ENCODE peak calls at places on chromosomes 2 and 18, in four cellular contexts. F is transverse colon, S is heart left ventricle, I is A549. A is an unnamed sample.
A peak's percentile ranks its signal among the peaks of the same experiment; 100 is the strongest.

GRCh38 chr2:182503886-182504285 is 77.0 kb upstream of the PDE1A start:
- DNase-seq in I (no peak), S (no peak), F (no peak), A (no peak)

GRCh38 chr2:45345331-45346305 is 265.4 kb downstream of the SRBD1 start:
- DNase-seq in I (no peak), S (no peak), F (no peak), A (no peak)

GRCh38 chr18:31424383-31424988 is 23.1 kb upstream of the DSG3 start:
- DNase-seq in I (peak; percentile 42), S (no peak), F (peak; percentile 48), A (no peak)

GRCh38 chr2:64515075-64515474 is 9.1 kb upstream of the AFTPH start:
- DNase-seq in F (no peak), S (no peak), I (no peak), A (no peak)

GRCh38 chr2:37839991-37840390 is 85.1 kb upstream of the RMDN2 start:
- DNase-seq in S (no peak), F (no peak), I (no peak), A (no peak)

GRCh38 chr2:168181825-168182224 is 65.6 kb downstream of the STK39 start:
- DNase-seq in F (no peak), I (no peak), S (no peak), A (no peak)

GRCh38 chr2:121334581-121335293 is 49.7 kb upstream of the TFCP2L1 start:
- DNase-seq in I (no peak), S (no peak), F (no peak), A (peak; percentile 37)

GRCh38 chr2:42624047-42624446 is 55.6 kb downstream of the MTA3 start:
- DNase-seq in S (no peak), I (no peak), F (no peak), A (no peak)

GRCh38 chr2:105431367-105432088 is 32.7 kb upstream of the FHL2 start:
- DNase-seq in F (peak; percentile 36), I (no peak), S (peak; percentile 82), A (no peak)

GRCh38 chr2:217918220-217919024 is 84.4 kb downstream of the TNS1 start:
- DNase-seq in S (peak; percentile 65), F (no peak), I (no peak), A (no peak)

GRCh38 chr2:233056961-233057605 is 3.1 kb upstream of the INPP5D start:
- DNase-seq in S (no peak), F (no peak), I (no peak), A (no peak)

GRCh38 chr2:29196792-29197788 is 81.9 kb downstream of the CLIP4 start:
- DNase-seq in F (peak; percentile 75), S (peak; percentile 59), I (peak; percentile 79), A (peak; percentile 80)

GRCh38 chr2:217902281-217903141 is 100.3 kb downstream of the TNS1 start:
- DNase-seq in I (peak; percentile 87), F (peak; percentile 72), S (peak; percentile 93), A (peak; percentile 84)

GRCh38 chr2:36633470-36634092 is 35.6 kb upstream of the FEZ2 start:
- DNase-seq in F (no peak), I (no peak), S (no peak), A (no peak)

GRCh38 chr2:85990084-85990483 is 101.3 kb upstream of the ST3GAL5 start:
- DNase-seq in I (no peak), F (no peak), S (no peak), A (no peak)

GRCh38 chr2:189719531-189719930 is 43.1 kb downstream of the OSGEPL1 start:
- DNase-seq in F (no peak), I (no peak), S (no peak), A (no peak)

GRCh38 chr2:138707424-138708074 is 72.6 kb downstream of the NXPH2 start:
- DNase-seq in I (no peak), S (no peak), F (no peak), A (no peak)

GRCh38 chr2:64228126-64228678 is 84.0 kb upstream of the PELI1 start:
- DNase-seq in S (peak; percentile 94), I (peak; percentile 55), F (peak; percentile 85), A (peak; percentile 80)

GRCh38 chr2:196131949-196132925 is 39.1 kb downstream of the STK17B start:
- DNase-seq in F (no peak), S (peak; percentile 28), I (no peak), A (no peak)

GRCh38 chr2:127634066-127634617 is 11.8 kb upstream of the GPR17 start:
- DNase-seq in F (no peak), I (no peak), S (peak; percentile 62), A (no peak)

GRCh38 chr18:77983270-77983669 is 733.6 kb downstream of the GALR1 start:
- DNase-seq in I (no peak), S (no peak), F (no peak), A (no peak)

GRCh38 chr2:195563857-195564512 is 93.0 kb upstream of the SLC39A10 start:
- DNase-seq in I (peak; percentile 45), F (no peak), S (no peak), A (no peak)

GRCh38 chr2:133843091-133843490 is 274.8 kb upstream of the NCKAP5 start:
- DNase-seq in S (no peak), F (no peak), I (no peak), A (no peak)

GRCh38 chr2:42223067-42223636 is 54.0 kb downstream of the EML4 start:
- DNase-seq in I (peak; percentile 66), F (no peak), S (no peak), A (no peak)

GRCh38 chr2:119233326-119234020 is 9.8 kb downstream of the STEAP3 start:
- DNase-seq in F (no peak), I (no peak), S (no peak), A (no peak)

GRCh38 chr18:13213036-13213795 is 5.3 kb upstream of the LDLRAD4 start:
- DNase-seq in I (no peak), S (no peak), F (no peak), A (no peak)

GRCh38 chr2:105641389-105641811 is 103.3 kb upstream of the NCK2 start:
- DNase-seq in F (no peak), S (peak; percentile 38), I (no peak), A (peak; percentile 63)

GRCh38 chr2:75098856-75099255 is 100.5 kb downstream of the TACR1 start:
- DNase-seq in F (no peak), I (peak; percentile 63), S (no peak), A (no peak)

GRCh38 chr2:65361623-65362022 is 70.8 kb downstream of the SPRED2 start:
- DNase-seq in S (no peak), I (no peak), F (no peak), A (no peak)

GRCh38 chr2:241817126-241817820 is 8.3 kb downstream of the NEU4 start:
- DNase-seq in F (peak; percentile 34), S (no peak), I (no peak), A (no peak)

GRCh38 chr2:239834143-239834542 is 191.0 kb downstream of the NDUFA10 start:
- DNase-seq in F (no peak), S (no peak), I (no peak), A (no peak)

GRCh38 chr2:138689705-138690104 is 90.5 kb downstream of the NXPH2 start:
- DNase-seq in F (no peak), I (no peak), S (no peak), A (no peak)

GRCh38 chr2:197200056-197200455 is 110.5 kb downstream of the ANKRD44 start:
- DNase-seq in I (no peak), S (no peak), F (no peak), A (no peak)

GRCh38 chr18:13377496-13377895 is 158.9 kb downstream of the LDLRAD4 start:
- DNase-seq in I (no peak), S (no peak), F (no peak), A (no peak)

GRCh38 chr2:44807344-44808025 is 134.0 kb upstream of the SIX3 start:
- DNase-seq in S (no peak), I (no peak), F (no peak), A (no peak)

GRCh38 chr2:232781765-232782164 is 5.4 kb upstream of the KCNJ13 start:
- DNase-seq in S (no peak), F (no peak), I (peak; percentile 30), A (peak; percentile 8)

GRCh38 chr2:74551942-74552913 is 1.5 kb downstream of the LOXL3 start:
- DNase-seq in S (no peak), F (no peak), I (no peak), A (no peak)

GRCh38 chr2:29063056-29063455 is 11.3 kb downstream of the PCARE start:
- DNase-seq in I (no peak), S (peak; percentile 67), F (no peak), A (peak; percentile 76)

GRCh38 chr18:69941183-69941582 is 6.5 kb downstream of the CD226 start:
- DNase-seq in I (no peak), F (no peak), S (no peak), A (no peak)

GRCh38 chr2:44362207-44363015 is 664 bp downstream of the CAMKMT start:
- DNase-seq in F (peak; percentile 49), I (peak; percentile 36), S (peak; percentile 38), A (peak; percentile 51)

GRCh38 chr2:95052804-95053535 is 27.5 kb downstream of the MAL start:
- DNase-seq in S (no peak), I (no peak), F (no peak), A (no peak)

GRCh38 chr2:95051636-95052035 is 26.1 kb downstream of the MAL start:
- DNase-seq in I (no peak), S (no peak), F (no peak), A (no peak)

GRCh38 chr2:95054016-95054415 is 28.5 kb downstream of the MAL start:
- DNase-seq in F (no peak), I (no peak), S (no peak), A (no peak)

GRCh38 chr2:95052301-95052700 is 26.8 kb downstream of the MAL start:
- DNase-seq in I (no peak), S (no peak), F (no peak), A (no peak)

GRCh38 chr2:95053543-95053942 is 28.0 kb downstream of the MAL start:
- DNase-seq in S (no peak), F (no peak), I (peak; percentile 37), A (no peak)
- TF ChIP-seq CTCF in S (no peak), F (no peak), I (no peak), A (no peak)

GRCh38 chr2:231190531-231191197 is 7.8 kb upstream of the ARMC9 start:
- DNase-seq in S (peak; percentile 77), F (peak; percentile 47), I (no peak), A (peak; percentile 69)
- H3K4me3 ChIP-seq in S (peak overlapping the region; percentile 28), F (peak overlapping the region; percentile 28), I (no peak overlapping the region), A (no peak overlapping the region)

GRCh38 chr2:146301287-146301686 is 1543.5 kb upstream of the ACVR2A start:
- DNase-seq in F (no peak), S (no peak), I (no peak), A (no peak)
- TF ChIP-seq POLR2A in F (no peak), S (no peak), I (no peak), A (no peak)

GRCh38 chr18:48410095-48410920 is 1.1 kb upstream of the ZBTB7C start:
- DNase-seq in S (peak; percentile 95), I (peak; percentile 80), F (peak; percentile 91), A (peak; percentile 93)
- TF ChIP-seq CTCF in S (no peak), I (no peak), F (no peak), A (no peak)

GRCh38 chr18:60372141-60372540 is 434 bp downstream of the MC4R start:
- DNase-seq in F (no peak), I (no peak), S (no peak), A (no peak)
- H3K4me3 ChIP-seq in F (no peak overlapping the region), I (no peak overlapping the region), S (no peak overlapping the region), A (no peak overlapping the region)

DNA sequence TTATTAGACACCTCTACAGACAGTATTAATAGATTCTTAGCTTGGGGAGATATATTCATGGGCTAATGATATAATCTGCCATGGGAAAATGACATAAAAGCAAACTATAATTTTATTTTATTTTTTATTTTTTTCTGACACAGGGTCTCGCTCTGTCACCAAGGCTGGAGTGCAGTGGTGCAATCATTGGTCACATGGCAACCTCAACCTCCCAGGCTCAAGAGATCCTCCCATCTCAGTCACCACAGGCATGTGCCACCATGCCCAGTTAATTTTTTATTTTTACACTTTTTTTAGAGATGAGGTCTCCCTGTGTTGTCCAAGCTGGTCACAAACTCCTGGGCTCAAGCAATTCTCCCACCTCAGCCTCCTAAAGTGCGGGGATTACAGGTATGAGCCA is 39.3 kb downstream of the RTN4 start:
- DNase-seq in I (peak; percentile 37), S (no peak), F (no peak), A (peak; percentile 51)
- TF ChIP-seq POLR2A in I (no peak), S (no peak), F (no peak), A (no peak)